ENCODE peak calls at places on chromosomes 11 and 22, in six cellular contexts. N is iPS DF 6.9, J is AG09309, F is T-helper 1 cell, T is neural crest cell, U is amniotic epithelial cell. R is an unnamed sample.

GRCh38 chr11:126993599-126993998 is 7.0 kb downstream of the KIRREL3 start:
- DNase-seq in T (no peak), J (no peak), N (no peak), F (no peak), U (no peak), R (no peak)

GRCh38 chr22:20956258-20957117 is 10.6 kb upstream of the AIFM3 start:
- DNase-seq in N (peak), J (no peak), T (no peak), F (no peak), U (peak), R (no peak)

GRCh38 chr11:83546371-83546770 is 260.2 kb upstream of the CCDC90B start:
- DNase-seq in F (no peak), U (no peak), J (no peak), T (no peak), N (no peak), R (no peak)

GRCh38 chr11:115959098-115959497 is 454.9 kb upstream of the CADM1 start:
- DNase-seq in F (no peak), N (no peak), T (no peak), J (no peak), U (no peak), R (no peak)

GRCh38 chr22:36360871-36361383 is 26.8 kb downstream of the MYH9 start:
- DNase-seq in J (no peak), F (no peak), U (peak), T (no peak), N (no peak), R (no peak)

GRCh38 chr11:33207408-33207985 is 46.2 kb upstream of the CSTF3 start:
- DNase-seq in U (peak), N (no peak), J (no peak), F (no peak), T (no peak), R (no peak)

GRCh38 chr11:134557571-134558257 is 145.7 kb upstream of the B3GAT1 start:
- DNase-seq in T (no peak), N (no peak), F (no peak), J (no peak), U (no peak), R (no peak)

GRCh38 chr22:20401376-20402020 is 7.5 kb downstream of the ZNF74 start:
- DNase-seq in N (no peak), J (no peak), T (no peak), U (no peak), F (no peak), R (no peak)

GRCh38 chr11:122808494-122808893 is 29.8 kb upstream of the CRTAM start:
- DNase-seq in N (no peak), J (no peak), U (peak), T (no peak), F (no peak), R (no peak)

GRCh38 chr11:35540526-35540925 is 15.1 kb upstream of the PAMR1 start:
- DNase-seq in F (no peak), N (no peak), T (no peak), J (no peak), U (peak), R (no peak)

GRCh38 chr11:38562562-38562961 is 1964.5 kb upstream of the RAG2 start:
- DNase-seq in T (no peak), N (no peak), F (no peak), U (no peak), J (no peak), R (no peak)

GRCh38 chr11:1150769-1151365 is 6.9 kb upstream of the MUC5AC start:
- DNase-seq in N (no peak), F (no peak), U (peak), J (no peak), T (no peak), R (peak)

GRCh38 chr11:1422981-1423380 is 33.2 kb downstream of the BRSK2 start:
- DNase-seq in T (no peak), N (no peak), J (no peak), F (no peak), U (no peak), R (no peak)

GRCh38 chr11:12285811-12286222 is 91.6 kb upstream of the PARVA start:
- DNase-seq in J (no peak), F (no peak), U (no peak), T (no peak), N (no peak), R (peak)

GRCh38 chr22:38270091-38270972 is 2.5 kb downstream of the TMEM184B start:
- DNase-seq in T (no peak), N (no peak), F (no peak), U (no peak), J (no peak), R (no peak)

GRCh38 chr22:30827646-30828045 is 133.0 kb downstream of the OSBP2 start:
- DNase-seq in N (no peak), J (no peak), T (no peak), U (no peak), F (no peak), R (no peak)

GRCh38 chr11:6571434-6572008 is 31.9 kb downstream of the RRP8 start:
- DNase-seq in F (no peak), J (no peak), T (no peak), U (no peak), N (no peak), R (no peak)

GRCh38 chr11:94315664-94316063 is 11.3 kb downstream of the IZUMO1R start:
- DNase-seq in J (no peak), N (no peak), U (peak), T (no peak), F (no peak), R (no peak)

GRCh38 chr22:39773976-39774539 is 119.5 kb downstream of the ENTHD1 start:
- DNase-seq in F (peak), J (no peak), U (peak), T (no peak), N (no peak), R (peak)

GRCh38 chr11:43278302-43278956 is 33.4 kb upstream of the API5 start:
- DNase-seq in T (no peak), F (no peak), J (no peak), U (peak), N (no peak), R (peak)

GRCh38 chr11:108467091-108467823 is at the start of gene C11orf65:
- DNase-seq in U (peak), N (peak), T (peak), J (peak), F (peak), R (peak)